ENCODE peak calls at places on chromosomes 5 and 9, in seven cellular contexts. Q, Z, H, I, V, J and S are unnamed samples.

GRCh38 chr9:134670042-134670525 is 28.5 kb downstream of the COL5A1 start:
- DNase-seq in Q (no peak), Z (no peak), H (no peak), I (no peak), V (no peak), J (no peak), S (no peak)

GRCh38 chr5:36982146-36982545 is 105.6 kb downstream of the NIPBL start:
- DNase-seq in Q (no peak), Z (no peak), H (no peak), I (no peak), V (no peak), J (no peak), S (no peak)

GRCh38 chr5:153496835-153497234 is 6.4 kb downstream of the GRIA1 start:
- DNase-seq in Q (no peak), Z (no peak), H (peak), I (no peak), V (no peak), J (peak), S (no peak)

GRCh38 chr5:145854651-145855258 is 18.1 kb downstream of the GRXCR2 start:
- DNase-seq in Q (no peak), Z (no peak), H (no peak), I (no peak), V (no peak), J (no peak), S (no peak)

GRCh38 chr9:136854113-136854841 is 2.1 kb downstream of the MAMDC4 start:
- DNase-seq in Q (no peak), Z (no peak), H (no peak), I (no peak), V (no peak), J (no peak), S (no peak)

GRCh38 chr5:115296130-115296997 is at the start of gene CCDC112:
- DNase-seq in Q (peak), Z (peak), H (peak), I (peak), V (peak), J (peak), S (peak)

GRCh38 chr5:154276932-154277331 is 86.4 kb downstream of the GALNT10 start:
- DNase-seq in Q (no peak), Z (no peak), H (no peak), I (peak), V (no peak), J (no peak), S (no peak)

GRCh38 chr9:135624282-135624681 is 15.1 kb downstream of the GLT6D1 start:
- DNase-seq in Q (no peak), Z (no peak), H (no peak), I (no peak), V (no peak), J (no peak), S (no peak)

GRCh38 chr5:74993743-74994142 is 58.6 kb downstream of the GCNT4 start:
- DNase-seq in Q (no peak), Z (no peak), H (no peak), I (no peak), V (no peak), J (no peak), S (no peak)

GRCh38 chr5:96714951-96715451 is 52.8 kb downstream of the CAST start:
- DNase-seq in Q (no peak), Z (peak), H (peak), I (no peak), V (peak), J (peak), S (no peak)

GRCh38 chr5:72407541-72407940 is 87.4 kb downstream of the PTCD2 start:
- DNase-seq in Q (no peak), Z (no peak), H (no peak), I (no peak), V (no peak), J (no peak), S (no peak)

GRCh38 chr5:14413331-14413750 is 168.3 kb upstream of the OTULINL start:
- DNase-seq in Q (no peak), Z (peak), H (no peak), I (no peak), V (peak), J (no peak), S (peak)

GRCh38 chr9:89635007-89635742 is 30.4 kb downstream of the GADD45G start:
- DNase-seq in Q (no peak), Z (no peak), H (no peak), I (no peak), V (no peak), J (no peak), S (no peak)

GRCh38 chr5:14531668-14532067 is 49.9 kb upstream of the OTULINL start:
- DNase-seq in Q (no peak), Z (no peak), H (no peak), I (no peak), V (no peak), J (no peak), S (no peak)

GRCh38 chr5:77560677-77561263 is 68.7 kb upstream of the WDR41 start:
- DNase-seq in Q (no peak), Z (no peak), H (peak), I (peak), V (no peak), J (peak), S (no peak)

GRCh38 chr5:84637662-84638375 is 253.1 kb upstream of the EDIL3 start:
- DNase-seq in Q (no peak), Z (no peak), H (no peak), I (no peak), V (no peak), J (no peak), S (no peak)

GRCh38 chr5:159463590-159464321 is 133.5 kb upstream of the IL12B start:
- DNase-seq in Q (no peak), Z (no peak), H (no peak), I (no peak), V (no peak), J (no peak), S (no peak)

GRCh38 chr5:172795401-172795977 is 24.5 kb upstream of the DUSP1 start:
- DNase-seq in Q (no peak), Z (no peak), H (peak), I (peak), V (no peak), J (peak), S (no peak)

GRCh38 chr5:35129921-35130485 is 82.3 kb upstream of the AGXT2 start:
- DNase-seq in Q (no peak), Z (peak), H (no peak), I (no peak), V (peak), J (no peak), S (peak)

GRCh38 chr9:13427587-13427986 is 148.1 kb upstream of the MPDZ start:
- DNase-seq in Q (no peak), Z (no peak), H (peak), I (peak), V (no peak), J (peak), S (no peak)

GRCh38 chr5:148827723-148828122 is 1.3 kb downstream of the ADRB2 start:
- DNase-seq in Q (no peak), Z (no peak), H (no peak), I (no peak), V (no peak), J (peak), S (no peak)

GRCh38 chr9:137311171-137311970 is 9.3 kb upstream of the NRARP start:
- DNase-seq in Q (no peak), Z (no peak), H (no peak), I (no peak), V (no peak), J (peak), S (no peak)

GRCh38 chr9:36169166-36169565 is at the start of gene CCIN:
- DNase-seq in Q (no peak), Z (no peak), H (no peak), I (no peak), V (no peak), J (no peak), S (no peak)

GRCh38 chr9:114059047-114059803 is 18.9 kb downstream of the AMBP start:
- DNase-seq in Q (no peak), Z (no peak), H (no peak), I (no peak), V (no peak), J (no peak), S (no peak)

GRCh38 chr9:112532427-112532826 is 45.8 kb downstream of the KIAA1958 start:
- DNase-seq in Q (no peak), Z (no peak), H (no peak), I (no peak), V (no peak), J (peak), S (no peak)

GRCh38 chr9:69894720-69895119 is 74.1 kb downstream of the CFAP95 start:
- DNase-seq in Q (no peak), Z (no peak), H (no peak), I (no peak), V (no peak), J (no peak), S (no peak)

GRCh38 chr5:174589599-174589998 is 134.8 kb upstream of the MSX2 start:
- DNase-seq in Q (no peak), Z (no peak), H (no peak), I (no peak), V (no peak), J (no peak), S (no peak)

GRCh38 chr9:97364769-97365490 is 47.0 kb upstream of the TDRD7 start:
- DNase-seq in Q (no peak), Z (no peak), H (no peak), I (no peak), V (no peak), J (no peak), S (no peak)

GRCh38 chr5:14118551-14119320 is 24.4 kb upstream of the TRIO start:
- DNase-seq in Q (peak), Z (no peak), H (peak), I (no peak), V (no peak), J (no peak), S (no peak)

GRCh38 chr5:85591311-85591710 is 1026.4 kb upstream of the COX7C start:
- DNase-seq in Q (no peak), Z (no peak), H (peak), I (no peak), V (no peak), J (no peak), S (no peak)

GRCh38 chr5:103120607-103121200 is 603 bp downstream of the PPIP5K2 start:
- DNase-seq in Q (no peak), Z (no peak), H (peak), I (no peak), V (no peak), J (peak), S (no peak)

GRCh38 chr5:7642029-7642428 is 208.9 kb downstream of the CFAP90 start:
- DNase-seq in Q (no peak), Z (no peak), H (no peak), I (no peak), V (no peak), J (no peak), S (no peak)

GRCh38 chr5:73558950-73559349 is 6.5 kb downstream of the ANKRA2 start:
- DNase-seq in Q (no peak), Z (no peak), H (no peak), I (no peak), V (no peak), J (peak), S (no peak)

GRCh38 chr5:45093377-45093776 is 284.6 kb downstream of the MRPS30 start:
- DNase-seq in Q (no peak), Z (no peak), H (no peak), I (no peak), V (no peak), J (no peak), S (no peak)

GRCh38 chr5:142683885-142684505 is 1.9 kb downstream of the FGF1 start:
- DNase-seq in Q (no peak), Z (no peak), H (no peak), I (no peak), V (no peak), J (no peak), S (no peak)